ENCODE peak calls at places on chromosomes 12 and 14, in ten cellular contexts. One of them, this sample, is unnamed.

GRCh38 chr12:104226672-104227071 is 11.1 kb downstream of the TXNRD1 start:
- DNase-seq in pancreas: no peak
- DNase-seq in sigmoid colon: no peak
- DNase-seq in GM23338: no peak
- DNase-seq in aorta: no peak
- DNase-seq in AG04450: no peak
- DNase-seq in right lobe of liver: no peak
- DNase-seq in naive thymus-derived CD4-positive, alpha-beta T cell: no peak
- DNase-seq in NB4: no peak
- DNase-seq in skeletal muscle cell: no peak
- DNase-seq in this sample: no peak

GRCh38 chr14:74799765-74800164 is 36.6 kb downstream of the YLPM1 start:
- DNase-seq in pancreas: no peak
- DNase-seq in sigmoid colon: no peak
- DNase-seq in GM23338: no peak
- DNase-seq in aorta: no peak
- DNase-seq in AG04450: no peak
- DNase-seq in right lobe of liver: no peak
- DNase-seq in naive thymus-derived CD4-positive, alpha-beta T cell: no peak
- DNase-seq in NB4: no peak
- DNase-seq in skeletal muscle cell: no peak
- DNase-seq in this sample: no peak

GRCh38 chr12:110349521-110350151 is 53.9 kb downstream of the ANAPC7 start:
- DNase-seq in pancreas: no peak
- DNase-seq in sigmoid colon: no peak
- DNase-seq in GM23338: no peak
- DNase-seq in aorta: no peak
- DNase-seq in AG04450: no peak
- DNase-seq in right lobe of liver: no peak
- DNase-seq in naive thymus-derived CD4-positive, alpha-beta T cell: peak; percentile 47
- DNase-seq in NB4: peak; percentile 96
- DNase-seq in skeletal muscle cell: no peak
- DNase-seq in this sample: no peak

GRCh38 chr12:26125451-26126339 is 858 bp upstream of the BHLHE41 start:
- DNase-seq in pancreas: peak; percentile 88
- DNase-seq in sigmoid colon: peak; percentile 93
- DNase-seq in GM23338: peak; percentile 82
- DNase-seq in aorta: peak; percentile 88
- DNase-seq in AG04450: no peak
- DNase-seq in right lobe of liver: peak; percentile 77
- DNase-seq in naive thymus-derived CD4-positive, alpha-beta T cell: no peak
- DNase-seq in NB4: peak; percentile 88
- DNase-seq in skeletal muscle cell: no peak
- DNase-seq in this sample: peak; percentile 79

GRCh38 chr14:96362965-96363750 is at the start of the genes ATG2B and GSKIP:
- DNase-seq in pancreas: peak; percentile 97
- DNase-seq in sigmoid colon: peak; percentile 96
- DNase-seq in GM23338: peak; percentile 97
- DNase-seq in aorta: peak; percentile 96
- DNase-seq in AG04450: peak; percentile 43
- DNase-seq in right lobe of liver: peak; percentile 98
- DNase-seq in naive thymus-derived CD4-positive, alpha-beta T cell: peak; percentile 96
- DNase-seq in NB4: peak; percentile 94
- DNase-seq in skeletal muscle cell: peak; percentile 53
- DNase-seq in this sample: peak; percentile 97

GRCh38 chr12:96516472-96517417 is 27.4 kb downstream of the CFAP54 start:
- DNase-seq in pancreas: peak; percentile 45
- DNase-seq in sigmoid colon: peak; percentile 84
- DNase-seq in GM23338: peak; percentile 86
- DNase-seq in aorta: peak; percentile 82
- DNase-seq in AG04450: peak; percentile 65
- DNase-seq in right lobe of liver: peak; percentile 60
- DNase-seq in naive thymus-derived CD4-positive, alpha-beta T cell: peak; percentile 67
- DNase-seq in NB4: peak; percentile 88
- DNase-seq in skeletal muscle cell: no peak
- DNase-seq in this sample: peak; percentile 92

GRCh38 chr14:68522510-68523325 is 270.1 kb downstream of the ZFP36L1 start:
- DNase-seq in pancreas: no peak
- DNase-seq in sigmoid colon: no peak
- DNase-seq in GM23338: no peak
- DNase-seq in aorta: no peak
- DNase-seq in AG04450: no peak
- DNase-seq in right lobe of liver: no peak
- DNase-seq in naive thymus-derived CD4-positive, alpha-beta T cell: no peak
- DNase-seq in NB4: no peak
- DNase-seq in skeletal muscle cell: no peak
- DNase-seq in this sample: no peak

GRCh38 chr12:94172031-94172430 is 23.7 kb downstream of the PLXNC1 start:
- DNase-seq in pancreas: no peak
- DNase-seq in sigmoid colon: no peak
- DNase-seq in GM23338: no peak
- DNase-seq in aorta: no peak
- DNase-seq in AG04450: no peak
- DNase-seq in right lobe of liver: no peak
- DNase-seq in naive thymus-derived CD4-positive, alpha-beta T cell: no peak
- DNase-seq in NB4: peak; percentile 87
- DNase-seq in skeletal muscle cell: peak; percentile 68
- DNase-seq in this sample: peak; percentile 32

GRCh38 chr12:100266163-100266801 is 597 bp downstream of the DEPDC4 start:
- DNase-seq in pancreas: no peak
- DNase-seq in sigmoid colon: no peak
- DNase-seq in GM23338: no peak
- DNase-seq in aorta: no peak
- DNase-seq in AG04450: no peak
- DNase-seq in right lobe of liver: no peak
- DNase-seq in naive thymus-derived CD4-positive, alpha-beta T cell: no peak
- DNase-seq in NB4: no peak
- DNase-seq in skeletal muscle cell: no peak
- DNase-seq in this sample: no peak

GRCh38 chr12:100265732-100266131 is 1.1 kb downstream of the DEPDC4 start:
- DNase-seq in pancreas: no peak
- DNase-seq in sigmoid colon: no peak
- DNase-seq in GM23338: no peak
- DNase-seq in aorta: no peak
- DNase-seq in AG04450: no peak
- DNase-seq in right lobe of liver: no peak
- DNase-seq in naive thymus-derived CD4-positive, alpha-beta T cell: no peak
- DNase-seq in NB4: no peak
- DNase-seq in skeletal muscle cell: no peak
- DNase-seq in this sample: no peak

GRCh38 chr12:100267603-100268281 is 765 bp downstream of the SCYL2 start:
- DNase-seq in pancreas: no peak
- DNase-seq in sigmoid colon: no peak
- DNase-seq in GM23338: peak; percentile 39
- DNase-seq in aorta: no peak
- DNase-seq in AG04450: no peak
- DNase-seq in right lobe of liver: no peak
- DNase-seq in naive thymus-derived CD4-positive, alpha-beta T cell: peak; percentile 19
- DNase-seq in NB4: peak; percentile 44
- DNase-seq in skeletal muscle cell: no peak
- DNase-seq in this sample: peak; percentile 58

GRCh38 chr12:100266802-100267602 is at the start of the genes DEPDC4 and SCYL2:
- DNase-seq in pancreas: peak; percentile 97
- DNase-seq in sigmoid colon: peak; percentile 99
- DNase-seq in GM23338: peak; percentile 96
- DNase-seq in aorta: peak; percentile 97
- DNase-seq in AG04450: peak; percentile 97
- DNase-seq in right lobe of liver: peak; percentile 98
- DNase-seq in naive thymus-derived CD4-positive, alpha-beta T cell: peak; percentile 94
- DNase-seq in NB4: peak; percentile 99
- DNase-seq in skeletal muscle cell: peak; percentile 93
- DNase-seq in this sample: peak; percentile 100

GRCh38 chr12:100268835-100269564 is 2.0 kb downstream of the SCYL2 start:
- DNase-seq in pancreas: no peak
- DNase-seq in sigmoid colon: no peak
- DNase-seq in GM23338: peak; percentile 24
- DNase-seq in aorta: no peak
- DNase-seq in AG04450: no peak
- DNase-seq in right lobe of liver: no peak
- DNase-seq in naive thymus-derived CD4-positive, alpha-beta T cell: no peak
- DNase-seq in NB4: peak; percentile 35
- DNase-seq in skeletal muscle cell: no peak
- DNase-seq in this sample: no peak
- H3K4me3 ChIP-seq in pancreas: peak overlapping the region; percentile 90
- H3K4me3 ChIP-seq in sigmoid colon: peak overlapping the region; percentile 99
- H3K4me3 ChIP-seq in GM23338: peak overlapping the region; percentile 84
- H3K4me3 ChIP-seq in aorta: peak overlapping the region; percentile 39
- H3K4me3 ChIP-seq in AG04450: peak overlapping the region; percentile 85
- H3K4me3 ChIP-seq in right lobe of liver: peak overlapping the region; percentile 93
- H3K4me3 ChIP-seq in naive thymus-derived CD4-positive, alpha-beta T cell: no peak overlapping the region
- H3K4me3 ChIP-seq in NB4: peak overlapping the region; percentile 86
- H3K4me3 ChIP-seq in skeletal muscle cell: peak overlapping the region; percentile 87
- H3K4me3 ChIP-seq in this sample: no peak overlapping the region

GRCh38 chr12:47860873-47861272 is 41.2 kb upstream of the HDAC7 start:
- DNase-seq in pancreas: no peak
- DNase-seq in sigmoid colon: no peak
- DNase-seq in GM23338: no peak
- DNase-seq in aorta: no peak
- DNase-seq in AG04450: no peak
- DNase-seq in right lobe of liver: no peak
- DNase-seq in naive thymus-derived CD4-positive, alpha-beta T cell: no peak
- DNase-seq in NB4: no peak
- DNase-seq in skeletal muscle cell: no peak
- DNase-seq in this sample: no peak
- H3K4me3 ChIP-seq in pancreas: no peak overlapping the region
- H3K4me3 ChIP-seq in sigmoid colon: no peak overlapping the region
- H3K4me3 ChIP-seq in GM23338: no peak overlapping the region
- H3K4me3 ChIP-seq in aorta: no peak overlapping the region
- H3K4me3 ChIP-seq in AG04450: no peak overlapping the region
- H3K4me3 ChIP-seq in right lobe of liver: no peak overlapping the region
- H3K4me3 ChIP-seq in naive thymus-derived CD4-positive, alpha-beta T cell: no peak overlapping the region
- H3K4me3 ChIP-seq in NB4: no peak overlapping the region
- H3K4me3 ChIP-seq in skeletal muscle cell: no peak overlapping the region
- H3K4me3 ChIP-seq in this sample: no peak overlapping the region

GRCh38 chr12:58915634-58916033 is 4.7 kb downstream of the LRIG3 start:
- DNase-seq in pancreas: no peak
- DNase-seq in sigmoid colon: peak; percentile 90
- DNase-seq in GM23338: no peak
- DNase-seq in aorta: peak; percentile 56
- DNase-seq in AG04450: no peak
- DNase-seq in right lobe of liver: peak; percentile 53
- DNase-seq in naive thymus-derived CD4-positive, alpha-beta T cell: no peak
- DNase-seq in NB4: no peak
- DNase-seq in skeletal muscle cell: peak; percentile 47
- DNase-seq in this sample: peak; percentile 64

GRCh38 chr12:58917699-58918334 is 2.5 kb downstream of the LRIG3 start:
- DNase-seq in pancreas: no peak
- DNase-seq in sigmoid colon: no peak
- DNase-seq in GM23338: no peak
- DNase-seq in aorta: no peak
- DNase-seq in AG04450: no peak
- DNase-seq in right lobe of liver: no peak
- DNase-seq in naive thymus-derived CD4-positive, alpha-beta T cell: no peak
- DNase-seq in NB4: no peak
- DNase-seq in skeletal muscle cell: no peak
- DNase-seq in this sample: no peak

GRCh38 chr12:58918475-58918874 is 1.8 kb downstream of the LRIG3 start:
- DNase-seq in pancreas: no peak
- DNase-seq in sigmoid colon: no peak
- DNase-seq in GM23338: no peak
- DNase-seq in aorta: no peak
- DNase-seq in AG04450: no peak
- DNase-seq in right lobe of liver: no peak
- DNase-seq in naive thymus-derived CD4-positive, alpha-beta T cell: no peak
- DNase-seq in NB4: no peak
- DNase-seq in skeletal muscle cell: no peak
- DNase-seq in this sample: no peak

GRCh38 chr12:58916153-58916709 is 4.1 kb downstream of the LRIG3 start:
- DNase-seq in pancreas: no peak
- DNase-seq in sigmoid colon: no peak
- DNase-seq in GM23338: no peak
- DNase-seq in aorta: no peak
- DNase-seq in AG04450: no peak
- DNase-seq in right lobe of liver: no peak
- DNase-seq in naive thymus-derived CD4-positive, alpha-beta T cell: no peak
- DNase-seq in NB4: no peak
- DNase-seq in skeletal muscle cell: no peak
- DNase-seq in this sample: no peak

DNA sequence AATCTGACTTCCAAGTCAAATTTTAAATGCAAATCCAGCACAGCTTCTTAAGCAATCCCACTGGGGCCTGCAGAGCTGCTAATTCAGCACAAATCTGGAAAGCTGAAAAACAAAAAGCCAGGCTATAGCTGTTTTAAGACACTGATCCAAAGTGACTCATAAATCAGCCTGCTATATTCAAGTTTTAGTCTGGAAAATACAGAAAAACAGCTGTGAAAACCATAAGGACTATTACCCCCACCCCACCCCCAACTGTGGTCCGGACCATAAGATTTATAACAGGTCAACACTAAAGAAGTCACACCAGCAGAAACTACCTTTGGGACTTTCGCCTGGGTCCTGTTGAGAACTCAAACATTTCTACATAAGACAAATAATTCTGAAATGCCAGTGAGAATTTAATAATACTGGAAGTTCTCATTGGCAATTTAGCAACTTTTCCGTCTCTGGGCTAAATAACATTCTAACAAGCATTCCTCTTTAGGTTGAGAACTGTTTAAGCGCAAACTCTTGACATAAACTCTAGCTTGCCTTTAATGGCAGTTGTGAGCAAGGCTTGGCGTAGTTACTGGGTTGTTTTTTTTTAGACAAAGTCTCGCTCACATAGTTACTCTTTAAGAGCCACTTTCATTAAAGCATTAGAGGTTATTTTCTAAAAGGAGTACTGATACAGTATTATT is 3.3 kb downstream of the LRIG3 start:
- DNase-seq in pancreas: no peak
- DNase-seq in sigmoid colon: no peak
- DNase-seq in GM23338: no peak
- DNase-seq in aorta: no peak
- DNase-seq in AG04450: no peak
- DNase-seq in right lobe of liver: no peak
- DNase-seq in naive thymus-derived CD4-positive, alpha-beta T cell: no peak
- DNase-seq in NB4: no peak
- DNase-seq in skeletal muscle cell: peak; percentile 57
- DNase-seq in this sample: no peak
- H3K4me3 ChIP-seq in pancreas: peak overlapping the region; percentile 60
- H3K4me3 ChIP-seq in sigmoid colon: peak overlapping the region; percentile 92
- H3K4me3 ChIP-seq in GM23338: no peak overlapping the region
- H3K4me3 ChIP-seq in aorta: peak overlapping the region; percentile 66
- H3K4me3 ChIP-seq in AG04450: peak overlapping the region; percentile 75
- H3K4me3 ChIP-seq in right lobe of liver: peak overlapping the region; percentile 72
- H3K4me3 ChIP-seq in naive thymus-derived CD4-positive, alpha-beta T cell: no peak overlapping the region
- H3K4me3 ChIP-seq in NB4: no peak overlapping the region
- H3K4me3 ChIP-seq in skeletal muscle cell: peak overlapping the region; percentile 95
- H3K4me3 ChIP-seq in this sample: no peak overlapping the region

GRCh38 chr12:14430394-14430986 is 65.0 kb downstream of the ATF7IP start:
- DNase-seq in pancreas: no peak
- DNase-seq in sigmoid colon: no peak
- DNase-seq in GM23338: no peak
- DNase-seq in aorta: no peak
- DNase-seq in AG04450: no peak
- DNase-seq in right lobe of liver: no peak
- DNase-seq in naive thymus-derived CD4-positive, alpha-beta T cell: no peak
- DNase-seq in NB4: no peak
- DNase-seq in skeletal muscle cell: no peak
- DNase-seq in this sample: no peak

GRCh38 chr12:14422516-14423230 is 57.2 kb downstream of the ATF7IP start:
- DNase-seq in pancreas: no peak
- DNase-seq in sigmoid colon: no peak
- DNase-seq in GM23338: no peak
- DNase-seq in aorta: no peak
- DNase-seq in AG04450: no peak
- DNase-seq in right lobe of liver: no peak
- DNase-seq in naive thymus-derived CD4-positive, alpha-beta T cell: no peak
- DNase-seq in NB4: no peak
- DNase-seq in skeletal muscle cell: no peak
- DNase-seq in this sample: no peak

GRCh38 chr12:14431990-14432389 is 66.5 kb downstream of the ATF7IP start:
- DNase-seq in pancreas: no peak
- DNase-seq in sigmoid colon: no peak
- DNase-seq in GM23338: no peak
- DNase-seq in aorta: no peak
- DNase-seq in AG04450: no peak
- DNase-seq in right lobe of liver: no peak
- DNase-seq in naive thymus-derived CD4-positive, alpha-beta T cell: no peak
- DNase-seq in NB4: no peak
- DNase-seq in skeletal muscle cell: no peak
- DNase-seq in this sample: no peak

GRCh38 chr12:14424545-14424944 is 59.1 kb downstream of the ATF7IP start:
- DNase-seq in pancreas: no peak
- DNase-seq in sigmoid colon: no peak
- DNase-seq in GM23338: no peak
- DNase-seq in aorta: no peak
- DNase-seq in AG04450: no peak
- DNase-seq in right lobe of liver: no peak
- DNase-seq in naive thymus-derived CD4-positive, alpha-beta T cell: no peak
- DNase-seq in NB4: no peak
- DNase-seq in skeletal muscle cell: no peak
- DNase-seq in this sample: no peak

GRCh38 chr12:14426792-14427191 is 61.3 kb downstream of the ATF7IP start:
- DNase-seq in pancreas: no peak
- DNase-seq in sigmoid colon: no peak
- DNase-seq in GM23338: no peak
- DNase-seq in aorta: no peak
- DNase-seq in AG04450: no peak
- DNase-seq in right lobe of liver: no peak
- DNase-seq in naive thymus-derived CD4-positive, alpha-beta T cell: no peak
- DNase-seq in NB4: no peak
- DNase-seq in skeletal muscle cell: no peak
- DNase-seq in this sample: no peak
- H3K4me3 ChIP-seq in pancreas: no peak overlapping the region
- H3K4me3 ChIP-seq in sigmoid colon: no peak overlapping the region
- H3K4me3 ChIP-seq in GM23338: no peak overlapping the region
- H3K4me3 ChIP-seq in aorta: no peak overlapping the region
- H3K4me3 ChIP-seq in AG04450: no peak overlapping the region
- H3K4me3 ChIP-seq in right lobe of liver: no peak overlapping the region
- H3K4me3 ChIP-seq in naive thymus-derived CD4-positive, alpha-beta T cell: no peak overlapping the region
- H3K4me3 ChIP-seq in NB4: no peak overlapping the region
- H3K4me3 ChIP-seq in skeletal muscle cell: no peak overlapping the region
- H3K4me3 ChIP-seq in this sample: no peak overlapping the region

This sample was measured in mucosa of descending colon.